ENCODE peak calls at places on chromosomes 12 and 14, in seven cellular contexts. M, Y, S, I, O, U and R are unnamed samples.

GRCh38 chr12:94225924-94226630 is 77.7 kb downstream of the PLXNC1 start:
- DNase-seq in U (no peak), I (no peak), O (no peak), Y (no peak), M (peak), S (no peak), R (peak)

GRCh38 chr12:15446798-15447197 is 124.5 kb downstream of the PTPRO start:
- DNase-seq in S (peak), M (no peak), I (no peak), U (no peak), Y (no peak), O (no peak), R (no peak)

GRCh38 chr14:65817011-65817410 is 404.5 kb downstream of the FUT8 start:
- DNase-seq in I (no peak), U (no peak), S (no peak), Y (no peak), O (no peak), M (no peak), R (no peak)

GRCh38 chr12:124140889-124141550 is 153.9 kb upstream of the RFLNA start:
- DNase-seq in M (no peak), I (no peak), Y (no peak), U (no peak), O (no peak), S (no peak), R (peak)

GRCh38 chr12:130835436-130835835 is 3.6 kb downstream of the STX2 start:
- DNase-seq in S (no peak), O (no peak), Y (no peak), I (no peak), U (no peak), M (no peak), R (no peak)

GRCh38 chr12:113120670-113121370 is 14.7 kb downstream of the RASAL1 start:
- DNase-seq in U (no peak), O (no peak), S (no peak), M (peak), I (no peak), Y (no peak), R (no peak)

GRCh38 chr14:35046751-35047536 is 872 bp downstream of the FAM177A1 start:
- DNase-seq in O (no peak), I (no peak), S (no peak), Y (peak), M (no peak), U (peak), R (no peak)

GRCh38 chr14:60632777-60633176 is 16.5 kb downstream of the SIX1 start:
- DNase-seq in U (no peak), I (no peak), Y (no peak), M (no peak), S (no peak), O (peak), R (no peak)

GRCh38 chr12:45685680-45686079 is 43.8 kb upstream of the ARID2 start:
- DNase-seq in O (no peak), M (no peak), S (no peak), U (no peak), I (no peak), Y (no peak), R (no peak)

GRCh38 chr14:26332966-26333365 is 264.9 kb downstream of the NOVA1 start:
- DNase-seq in I (no peak), U (no peak), Y (no peak), S (no peak), O (no peak), M (no peak), R (no peak)

GRCh38 chr12:30440826-30441602 is 254.7 kb downstream of the IPO8 start:
- DNase-seq in Y (peak), S (no peak), O (no peak), U (peak), I (peak), M (peak), R (no peak)

GRCh38 chr14:97408503-97408902 is 611.3 kb downstream of the VRK1 start:
- DNase-seq in M (no peak), I (no peak), U (no peak), O (peak), S (no peak), Y (no peak), R (no peak)

GRCh38 chr12:51009038-51009437 is 17.1 kb downstream of the SLC11A2 start:
- DNase-seq in M (no peak), S (no peak), Y (no peak), I (no peak), U (no peak), O (no peak), R (no peak)

GRCh38 chr12:13223176-13223806 is 26.8 kb downstream of the EMP1 start:
- DNase-seq in O (no peak), S (peak), M (no peak), U (peak), I (no peak), Y (no peak), R (no peak)

GRCh38 chr14:105375635-105376057 is 22.7 kb upstream of the TEX22 start:
- DNase-seq in M (no peak), I (no peak), O (no peak), U (no peak), S (no peak), Y (no peak), R (no peak)

GRCh38 chr12:108560321-108560721 is 652 bp downstream of the SART3 start:
- DNase-seq in Y (peak), S (no peak), O (no peak), M (no peak), I (no peak), U (peak), R (no peak)

GRCh38 chr14:67940894-67941455 is 121.4 kb downstream of the RAD51B start:
- DNase-seq in O (no peak), M (no peak), I (no peak), U (no peak), S (no peak), Y (no peak), R (no peak)

GRCh38 chr12:25583545-25583944 is 30.5 kb upstream of the LMNTD1 start:
- DNase-seq in I (peak), Y (peak), O (no peak), M (peak), U (no peak), S (no peak), R (no peak)

GRCh38 chr14:22052795-22053194 is 379.2 kb upstream of the OR4E1 start:
- DNase-seq in I (no peak), Y (no peak), S (no peak), M (no peak), O (no peak), U (no peak), R (no peak)

GRCh38 chr12:5588231-5588995 is 156.5 kb downstream of the NTF3 start:
- DNase-seq in O (no peak), M (no peak), Y (no peak), I (no peak), U (no peak), S (no peak), R (no peak)

GRCh38 chr14:76304536-76305473 is 71.1 kb upstream of the ESRRB start:
- DNase-seq in Y (no peak), U (no peak), I (no peak), S (no peak), O (no peak), M (no peak), R (no peak)

GRCh38 chr14:69423279-69423678 is 24.8 kb downstream of the SLC39A9 start:
- DNase-seq in O (no peak), I (no peak), M (no peak), S (no peak), Y (no peak), U (no peak), R (no peak)

GRCh38 chr12:13371367-13371766 is 174.8 kb downstream of the EMP1 start:
- DNase-seq in O (no peak), U (no peak), S (no peak), I (no peak), M (no peak), Y (no peak), R (no peak)

GRCh38 chr12:12228402-12228801 is 38.4 kb downstream of the LRP6 start:
- DNase-seq in M (no peak), I (no peak), S (no peak), O (no peak), U (no peak), Y (no peak), R (no peak)

GRCh38 chr12:103745962-103746361 is 95.1 kb downstream of the NT5DC3 start:
- DNase-seq in U (no peak), Y (peak), S (no peak), I (peak), O (no peak), M (no peak), R (peak)

DNA sequence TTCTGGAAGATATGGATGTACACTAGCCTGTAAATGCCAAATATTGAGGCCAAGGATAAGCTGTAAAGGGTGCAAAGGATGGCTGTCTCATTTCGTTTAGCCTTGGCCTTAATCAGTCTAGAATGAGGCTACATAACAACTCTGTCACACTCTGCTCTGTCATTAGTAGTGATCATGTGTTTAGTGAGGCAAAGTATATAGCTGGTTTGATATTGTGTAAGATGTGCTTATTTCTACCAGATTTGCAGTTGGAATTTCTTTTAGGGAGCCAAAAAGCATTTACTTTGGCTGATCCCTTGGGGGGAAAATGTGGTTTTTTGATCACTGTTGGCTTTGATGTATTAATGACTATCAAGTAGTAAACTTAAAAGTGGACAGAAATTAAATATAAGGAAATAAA is 344.6 kb downstream of the TMTC2 start:
- DNase-seq in M (no peak), O (no peak), S (no peak), Y (no peak), U (no peak), I (no peak), R (no peak)
- TF ChIP-seq SIN3A in M (no peak), O (no peak), S (no peak), Y (no peak), U (no peak), I (no peak), R (no peak)

GRCh38 chr14:38419579-38419978 is 163.7 kb upstream of the CLEC14A start:
- DNase-seq in M (no peak), O (no peak), I (no peak), U (no peak), S (no peak), Y (no peak), R (no peak)
- TF ChIP-seq SIN3A in M (no peak), O (no peak), I (no peak), U (no peak), S (no peak), Y (no peak), R (no peak)

DNA sequence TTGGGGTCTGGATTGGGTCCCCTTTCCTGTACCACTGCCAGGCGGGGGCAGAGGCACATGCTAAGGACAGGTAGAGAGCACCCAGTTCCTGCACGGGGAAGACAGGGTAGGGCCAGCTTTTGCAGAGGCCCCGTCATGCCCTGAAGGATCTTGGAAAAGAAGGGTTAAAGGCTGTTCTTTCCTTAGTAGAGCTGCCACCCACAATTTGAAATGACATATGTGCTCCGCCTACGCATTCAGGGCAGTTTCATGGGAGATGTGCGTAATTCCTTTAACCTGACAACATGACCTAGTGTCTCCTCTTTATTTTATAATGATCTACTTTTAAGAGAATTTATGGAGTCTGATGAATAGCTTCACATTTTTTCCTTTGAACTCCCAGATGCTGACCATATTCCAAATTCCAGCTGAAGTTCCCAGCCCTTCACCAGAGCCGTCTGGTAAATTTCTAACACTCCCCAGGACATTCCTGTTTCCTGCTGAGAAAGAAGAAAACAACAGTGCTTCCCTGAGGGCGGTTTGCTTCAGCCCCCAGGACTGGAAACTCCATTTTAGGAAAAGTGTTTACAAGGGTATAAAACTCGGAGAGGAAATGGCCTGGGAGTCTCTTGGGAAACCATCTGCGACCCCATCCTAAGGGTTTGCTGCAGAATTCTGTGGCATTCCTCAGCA is 58.9 kb upstream of the PLEKHG3 start:
- DNase-seq in M (no peak), U (peak), I (no peak), O (no peak), Y (no peak), S (no peak), R (no peak)
- TF ChIP-seq SIN3A in M (no peak), U (no peak), I (no peak), O (no peak), Y (no peak), S (no peak), R (no peak)

GRCh38 chr12:39867631-39868030 is 238.2 kb downstream of the SLC2A13 start:
- DNase-seq in Y (no peak), M (no peak), O (no peak), S (no peak), U (no peak), I (no peak), R (no peak)
- TF ChIP-seq SIN3A in Y (no peak), M (no peak), O (no peak), S (no peak), U (no peak), I (no peak), R (no peak)

GRCh38 chr12:47839214-47839613 is 19.5 kb upstream of the HDAC7 start:
- DNase-seq in S (no peak), I (no peak), M (no peak), O (no peak), Y (no peak), U (no peak), R (no peak)
- TF ChIP-seq SIN3A in S (no peak), I (no peak), M (no peak), O (no peak), Y (no peak), U (no peak), R (no peak)

DNA sequence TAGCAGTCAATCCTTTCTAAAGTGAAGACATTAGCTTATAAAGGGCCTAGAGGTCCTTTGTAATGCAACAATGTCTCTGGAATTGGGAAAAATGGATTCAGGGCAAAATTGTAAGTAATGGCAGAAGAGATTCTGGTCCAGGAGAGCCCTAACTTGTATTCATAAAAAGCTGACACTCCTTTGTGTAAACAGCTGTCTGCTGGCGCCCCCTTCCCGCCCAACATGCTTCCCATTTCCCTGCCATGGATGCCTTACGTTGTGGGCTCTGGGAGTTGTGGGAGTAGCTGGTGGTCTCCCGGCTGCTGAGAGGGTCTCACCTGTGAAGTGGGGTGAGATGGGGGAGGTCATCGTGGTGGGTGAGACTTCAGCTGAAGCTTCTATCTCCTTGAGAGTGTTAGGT is 2.3 kb downstream of the ACRBP start:
- DNase-seq in O (no peak), I (no peak), S (no peak), U (no peak), M (peak), Y (no peak), R (no peak)
- TF ChIP-seq SIN3A in O (no peak), I (no peak), S (no peak), U (no peak), M (no peak), Y (no peak), R (no peak)